ENCODE peak calls at places on chromosome 20, in ten cellular contexts. Q is trophoblast cell, N is astrocyte of the spinal cord, K is aorta, X is ascending aorta, T is NCI-H446 treated with DMSO at 0.1 percent for 48 hours, Z is NCI-H1105, W is AG04449, S is fibroblast of the conjunctiva, E is GM19239. A is an unnamed sample.

GRCh38 chr20:38156888-38157634 is 8.0 kb downstream of the TGM2 start:
- DNase-seq in N (peak; percentile 39), Q (no peak), K (peak; percentile 90), X (peak; percentile 69), W (no peak), T (no peak), S (no peak), E (no peak), Z (no peak), A (no peak)

GRCh38 chr20:6381887-6382286 is 259.1 kb upstream of the FERMT1 start:
- DNase-seq in E (no peak), Q (no peak), S (no peak), N (peak; percentile 7), K (no peak), T (no peak), X (no peak), Z (no peak), W (no peak), A (no peak)

GRCh38 chr20:47885909-47886453 is 100.7 kb upstream of the SULF2 start:
- DNase-seq in T (no peak), K (no peak), E (no peak), W (no peak), Z (no peak), X (no peak), S (no peak), N (no peak), Q (no peak), A (no peak)

GRCh38 chr20:51385941-51386530 is 156.5 kb downstream of the NFATC2 start:
- DNase-seq in X (no peak), K (peak; percentile 48), N (peak; percentile 53), E (no peak), Q (peak; percentile 30), T (no peak), Z (no peak), S (no peak), W (no peak), A (no peak)

GRCh38 chr20:38674178-38675133 is 49.8 kb upstream of the SLC32A1 start:
- DNase-seq in N (peak; percentile 40), K (peak; percentile 83), S (peak; percentile 37), Z (no peak), E (peak; percentile 65), X (no peak), Q (no peak), T (peak; percentile 14), W (no peak), A (no peak)

GRCh38 chr20:24672181-24672880 is 202.9 kb downstream of the SYNDIG1 start:
- DNase-seq in E (no peak), Q (no peak), S (no peak), K (peak; percentile 70), T (no peak), N (no peak), Z (no peak), X (no peak), W (no peak), A (peak; percentile 55)

GRCh38 chr20:24746351-24746685 is 202.8 kb upstream of the CST7 start:
- DNase-seq in S (no peak), W (no peak), X (no peak), E (no peak), T (no peak), N (no peak), K (no peak), Q (no peak), Z (peak; percentile 72), A (no peak)

GRCh38 chr20:3485913-3486312 is 15.1 kb downstream of the ATRN start:
- DNase-seq in W (no peak), E (no peak), K (no peak), Q (no peak), S (no peak), T (no peak), X (no peak), N (no peak), Z (no peak), A (no peak)

GRCh38 chr20:32761831-32762753 is at the start of gene DNMT3B:
- DNase-seq in T (peak; percentile 56), Q (peak; percentile 67), S (peak; percentile 70), E (peak; percentile 82), Z (peak; percentile 82), N (peak; percentile 82), W (no peak), X (no peak), K (peak; percentile 93), A (no peak)

GRCh38 chr20:61414455-61414991 is 162.5 kb downstream of the CDH4 start:
- DNase-seq in S (no peak), Z (no peak), Q (no peak), E (no peak), W (no peak), K (no peak), X (no peak), N (no peak), T (no peak), A (no peak)

GRCh38 chr20:12047838-12048432 is 130.2 kb downstream of the BTBD3 start:
- DNase-seq in W (no peak), S (no peak), X (no peak), Q (no peak), Z (no peak), N (peak; percentile 48), E (no peak), K (no peak), T (no peak), A (peak; percentile 42)

GRCh38 chr20:38895098-38895949 is 30.9 kb upstream of the FAM83D start:
- DNase-seq in N (no peak), Z (no peak), T (no peak), S (no peak), W (no peak), X (no peak), E (no peak), K (no peak), Q (no peak), A (no peak)

GRCh38 chr20:57629976-57630525 is 9.8 kb upstream of the ZBP1 start:
- DNase-seq in K (no peak), S (no peak), T (no peak), W (no peak), N (no peak), Z (no peak), Q (no peak), E (no peak), X (no peak), A (no peak)

GRCh38 chr20:24983896-24984295 is 8.7 kb downstream of the APMAP start:
- DNase-seq in K (no peak), S (no peak), E (no peak), N (no peak), T (no peak), X (no peak), Z (no peak), Q (no peak), W (no peak), A (no peak)

GRCh38 chr20:37226889-37227288 is 34.7 kb downstream of the GHRH start:
- DNase-seq in K (no peak), W (no peak), Z (no peak), X (no peak), N (peak; percentile 37), S (peak; percentile 32), T (no peak), Q (no peak), E (no peak), A (no peak)

GRCh38 chr20:3710703-3711417 is 1.5 kb downstream of the SIGLEC1 start:
- DNase-seq in K (peak; percentile 94), E (peak; percentile 81), Z (peak; percentile 14), Q (no peak), T (no peak), S (peak; percentile 14), N (peak; percentile 38), W (no peak), X (no peak), A (no peak)

A was measured in non-pigmented ciliary epithelial cell.